ENCODE peak calls at places on chromosomes 12 and 14, in seven cellular contexts. P is NB4, Q is foreskin fibroblast, H is GM12878, N is thoracic aorta, M is ascending aorta, F is upper lobe of right lung. A is an unnamed sample.

GRCh38 chr14:63544641-63545234 is 1.6 kb upstream of the PPP2R5E start:
- DNase-seq in P (peak), Q (peak), H (no peak), N (no peak), M (no peak), F (no peak), A (peak)

GRCh38 chr12:108270841-108271126 is 68.3 kb downstream of the CMKLR1 start:
- DNase-seq in P (no peak), Q (no peak), H (no peak), N (no peak), M (no peak), F (no peak), A (no peak)

GRCh38 chr14:63962896-63963295 is 110.1 kb downstream of the SYNE2 start:
- DNase-seq in P (no peak), Q (no peak), H (no peak), N (no peak), M (no peak), F (no peak), A (no peak)

GRCh38 chr14:46048127-46048526 is 603.5 kb downstream of the RPL10L start:
- DNase-seq in P (peak), Q (peak), H (peak), N (no peak), M (no peak), F (no peak), A (peak)

GRCh38 chr12:75571204-75571603 is 59.8 kb upstream of the KRR1 start:
- DNase-seq in P (no peak), Q (no peak), H (no peak), N (no peak), M (no peak), F (no peak), A (no peak)

GRCh38 chr12:272942-273906 is 10.6 kb upstream of the SLC6A13 start:
- DNase-seq in P (no peak), Q (no peak), H (no peak), N (no peak), M (no peak), F (no peak), A (no peak)

GRCh38 chr12:130486891-130487416 is 149.3 kb downstream of the PIWIL1 start:
- DNase-seq in P (no peak), Q (no peak), H (no peak), N (no peak), M (no peak), F (no peak), A (no peak)

GRCh38 chr14:59816931-59817330 is 53.6 kb downstream of the RTN1 start:
- DNase-seq in P (no peak), Q (no peak), H (no peak), N (no peak), M (no peak), F (no peak), A (no peak)

GRCh38 chr14:23066855-23067744 is 9.8 kb upstream of the CDH24 start:
- DNase-seq in P (no peak), Q (no peak), H (no peak), N (no peak), M (no peak), F (no peak), A (no peak)

GRCh38 chr14:103125098-103126070 is 2.1 kb downstream of the TNFAIP2 start:
- DNase-seq in P (no peak), Q (no peak), H (no peak), N (no peak), M (no peak), F (no peak), A (no peak)

GRCh38 chr14:81311128-81311527 is 89.0 kb downstream of the STON2 start:
- DNase-seq in P (no peak), Q (no peak), H (no peak), N (no peak), M (no peak), F (no peak), A (no peak)

GRCh38 chr14:100975668-100976067 is 72.1 kb upstream of the RTL1 start:
- DNase-seq in P (no peak), Q (no peak), H (no peak), N (no peak), M (no peak), F (no peak), A (no peak)

GRCh38 chr12:129325566-129325965 is 472.3 kb downstream of the GLT1D1 start:
- DNase-seq in P (no peak), Q (no peak), H (no peak), N (no peak), M (no peak), F (no peak), A (no peak)

GRCh38 chr12:110079477-110080400 is 31.4 kb upstream of the C12orf76 start:
- DNase-seq in P (peak), Q (no peak), H (peak), N (no peak), M (no peak), F (peak), A (peak)

GRCh38 chr12:118290130-118290529 is 82.6 kb downstream of the TAOK3 start:
- DNase-seq in P (no peak), Q (peak), H (no peak), N (no peak), M (no peak), F (no peak), A (no peak)

GRCh38 chr12:89424394-89424793 is 72.1 kb upstream of the DUSP6 start:
- DNase-seq in P (peak), Q (no peak), H (no peak), N (no peak), M (no peak), F (no peak), A (no peak)

GRCh38 chr14:104844306-104845032 is 20.6 kb upstream of the CEP170B start:
- DNase-seq in P (no peak), Q (no peak), H (no peak), N (no peak), M (no peak), F (peak), A (no peak)

GRCh38 chr12:124486346-124486963 is 81.0 kb downstream of the NCOR2 start:
- DNase-seq in P (no peak), Q (no peak), H (no peak), N (no peak), M (no peak), F (no peak), A (no peak)

GRCh38 chr12:18990866-18991265 is 138.7 kb upstream of the PLEKHA5 start:
- DNase-seq in P (no peak), Q (no peak), H (no peak), N (no peak), M (no peak), F (no peak), A (no peak)

GRCh38 chr12:41983394-41983793 is 161.3 kb downstream of the GXYLT1 start:
- DNase-seq in P (no peak), Q (no peak), H (no peak), N (no peak), M (no peak), F (no peak), A (no peak)

GRCh38 chr14:61452452-61452851 is 131.1 kb downstream of the PRKCH start:
- DNase-seq in P (no peak), Q (no peak), H (no peak), N (no peak), M (no peak), F (no peak), A (peak)

GRCh38 chr14:100446572-100446971 is 123.4 kb downstream of the SLC25A47 start:
- DNase-seq in P (no peak), Q (no peak), H (no peak), N (no peak), M (no peak), F (no peak), A (no peak)

GRCh38 chr12:2811791-2812190 is 677 bp upstream of the ITFG2 start:
- DNase-seq in P (no peak), Q (no peak), H (no peak), N (no peak), M (no peak), F (no peak), A (no peak)

GRCh38 chr12:27821259-27821973 is 41.4 kb upstream of the MANSC4 start:
- DNase-seq in P (peak), Q (peak), H (peak), N (peak), M (no peak), F (no peak), A (peak)

GRCh38 chr12:52387859-52388258 is 2.4 kb upstream of the KRT84 start:
- DNase-seq in P (no peak), Q (no peak), H (no peak), N (no peak), M (no peak), F (peak), A (no peak)

GRCh38 chr14:70886421-70887206 is 20.6 kb upstream of the PCNX1 start:
- DNase-seq in P (peak), Q (no peak), H (peak), N (no peak), M (no peak), F (no peak), A (peak)
- H3K4me3 ChIP-seq in P (peak), Q (no peak), H (peak), N (peak), M (no peak), F (no peak), A (peak)

DNA sequence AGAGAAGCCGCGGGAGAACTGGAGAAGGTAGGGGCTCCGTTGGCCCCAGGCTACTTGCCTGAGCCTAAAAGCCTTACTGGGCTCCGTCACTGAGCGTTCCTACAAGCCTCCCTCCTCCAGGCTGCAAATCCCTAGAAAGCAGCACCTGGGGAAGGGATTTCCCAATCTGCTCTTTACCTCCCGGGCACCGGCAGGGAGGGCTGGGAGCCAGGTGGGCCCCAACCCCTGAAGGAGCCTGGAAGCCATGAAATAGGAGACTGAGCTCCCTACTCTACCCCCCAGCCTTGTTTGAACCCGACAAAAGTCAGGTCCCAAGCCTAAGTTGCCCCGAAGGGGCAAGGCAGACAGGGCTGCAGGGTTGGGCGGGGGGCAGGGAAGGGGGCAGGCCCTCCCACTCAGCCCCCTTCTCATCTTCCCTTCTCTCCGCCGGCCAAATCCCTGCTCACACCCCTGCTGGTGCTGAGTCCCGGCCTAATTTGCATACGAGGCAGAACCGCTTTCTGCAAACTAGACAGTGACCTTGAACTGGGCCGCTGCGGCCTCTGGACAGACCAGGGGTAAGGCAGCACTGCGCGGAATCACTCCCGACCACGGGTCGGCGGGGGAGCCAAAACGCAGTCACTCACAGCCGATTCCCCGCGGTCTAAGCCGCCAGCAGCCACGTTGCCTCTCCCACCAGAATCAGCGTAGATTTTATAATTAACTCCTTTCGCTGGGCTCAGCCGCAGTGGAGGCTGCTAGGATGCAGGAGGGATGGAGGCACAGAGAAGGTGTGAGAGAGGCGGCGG is 3.7 kb upstream of the HOXC12 start:
- DNase-seq in P (no peak), Q (no peak), H (no peak), N (no peak), M (no peak), F (peak), A (no peak)
- TF ChIP-seq CTCF in P (no peak), Q (no peak), H (no peak), N (no peak), M (no peak), F (no peak), A (no peak)

GRCh38 chr14:50363734-50364113 is 33.0 kb downstream of the CDKL1 start:
- DNase-seq in P (peak), Q (peak), H (peak), N (no peak), M (no peak), F (no peak), A (peak)
- H3K4me3 ChIP-seq in P (peak), Q (peak), H (peak), N (peak), M (peak), F (peak), A (peak)

GRCh38 chr14:69475194-69475818 is 9.2 kb upstream of the PLEKHD1 start:
- DNase-seq in P (peak), Q (no peak), H (no peak), N (no peak), M (no peak), F (no peak), A (peak)
- TF ChIP-seq CTCF in P (peak), Q (peak), H (peak), N (no peak), M (peak), F (peak), A (peak)

A was measured in GM12865.